ENCODE peak calls at places on chromosomes 5 and 9, in seven cellular contexts. C is HCT116, A is H1, G is astrocyte, K is HepG2, O is GM23338, P is PC-3. U is an unnamed sample.

GRCh38 chr5:143405063-143405746 is 1.7 kb upstream of the NR3C1 start:
- DNase-seq in C (no peak), A (no peak), G (peak; percentile 65), K (peak; percentile 59), O (peak; percentile 86), P (peak; percentile 56), U (peak; percentile 85)

GRCh38 chr5:119864286-119864685 is 234.9 kb downstream of the FAM170A start:
- DNase-seq in C (no peak), A (no peak), G (no peak), K (no peak), O (no peak), P (no peak), U (no peak)

GRCh38 chr9:129558063-129558550 is 62.8 kb downstream of the C9orf50 start:
- DNase-seq in C (no peak), A (no peak), G (no peak), K (no peak), O (peak; percentile 39), P (no peak), U (no peak)

GRCh38 chr5:56801256-56801655 is 14.1 kb upstream of the MAP3K1 start:
- DNase-seq in C (no peak), A (no peak), G (no peak), K (no peak), O (no peak), P (no peak), U (no peak)

GRCh38 chr9:15373881-15374280 is 48.8 kb upstream of the SNAPC3 start:
- DNase-seq in C (no peak), A (no peak), G (peak; percentile 32), K (no peak), O (no peak), P (no peak), U (no peak)

GRCh38 chr5:59178482-59178881 is 595.6 kb downstream of the RAB3C start:
- DNase-seq in C (no peak), A (no peak), G (no peak), K (no peak), O (no peak), P (no peak), U (peak; percentile 59)

GRCh38 chr9:98380065-98380681 is 124.7 kb upstream of the TBC1D2 start:
- DNase-seq in C (no peak), A (peak; percentile 7), G (peak; percentile 38), K (no peak), O (peak; percentile 68), P (peak; percentile 11), U (no peak)

GRCh38 chr5:78727786-78728761 is 79.5 kb upstream of the LHFPL2 start:
- DNase-seq in C (no peak), A (no peak), G (no peak), K (peak; percentile 93), O (no peak), P (no peak), U (peak; percentile 74)

GRCh38 chr5:127031147-127031862 is 947 bp upstream of the MARCHF3 start:
- DNase-seq in C (no peak), A (no peak), G (no peak), K (no peak), O (peak; percentile 62), P (no peak), U (peak; percentile 60)

GRCh38 chr5:127863161-127863560 is 160.0 kb downstream of the CCDC192 start:
- DNase-seq in C (no peak), A (no peak), G (no peak), K (no peak), O (no peak), P (peak; percentile 66), U (no peak)

GRCh38 chr9:127580879-127581278 is 31.2 kb upstream of the STXBP1 start:
- DNase-seq in C (no peak), A (no peak), G (no peak), K (no peak), O (no peak), P (no peak), U (no peak)

GRCh38 chr9:135487281-135488012 is 7.9 kb downstream of the PPP1R26 start:
- DNase-seq in C (no peak), A (no peak), G (no peak), K (no peak), O (no peak), P (no peak), U (no peak)

GRCh38 chr5:72525816-72526215 is 18.6 kb upstream of the ZNF366 start:
- DNase-seq in C (no peak), A (no peak), G (no peak), K (no peak), O (no peak), P (peak; percentile 56), U (no peak)

GRCh38 chr9:132832171-132832570 is 45.9 kb downstream of the AK8 start:
- DNase-seq in C (no peak), A (no peak), G (no peak), K (no peak), O (no peak), P (no peak), U (no peak)

GRCh38 chr5:80757290-80757689 is 102.5 kb upstream of the DHFR start:
- DNase-seq in C (no peak), A (no peak), G (no peak), K (no peak), O (no peak), P (no peak), U (no peak)

GRCh38 chr9:89362647-89363310 is 44.5 kb downstream of the SECISBP2 start:
- DNase-seq in C (no peak), A (no peak), G (no peak), K (no peak), O (no peak), P (no peak), U (no peak)

GRCh38 chr5:171307843-171308452 is 1.1 kb upstream of the TLX3 start:
- DNase-seq in C (no peak), A (no peak), G (no peak), K (no peak), O (no peak), P (no peak), U (no peak)

GRCh38 chr5:171306785-171307591 is 2.1 kb upstream of the TLX3 start:
- DNase-seq in C (no peak), A (no peak), G (no peak), K (no peak), O (peak; percentile 80), P (no peak), U (no peak)

GRCh38 chr5:171309276-171309525 is 153 bp downstream of the TLX3 start:
- DNase-seq in C (no peak), A (no peak), G (no peak), K (no peak), O (no peak), P (no peak), U (no peak)

GRCh38 chr5:171308453-171309275 is at the start of gene TLX3:
- DNase-seq in C (peak; percentile 87), A (peak; percentile 73), G (no peak), K (no peak), O (peak; percentile 96), P (no peak), U (no peak)

GRCh38 chr5:171306141-171306540 is 2.9 kb upstream of the TLX3 start:
- DNase-seq in C (no peak), A (no peak), G (no peak), K (no peak), O (no peak), P (no peak), U (no peak)
- TF ChIP-seq EZH2 in C (no peak), A (no peak), G (no peak), K (no peak), O (no peak), P (no peak), U (no peak)

DNA sequence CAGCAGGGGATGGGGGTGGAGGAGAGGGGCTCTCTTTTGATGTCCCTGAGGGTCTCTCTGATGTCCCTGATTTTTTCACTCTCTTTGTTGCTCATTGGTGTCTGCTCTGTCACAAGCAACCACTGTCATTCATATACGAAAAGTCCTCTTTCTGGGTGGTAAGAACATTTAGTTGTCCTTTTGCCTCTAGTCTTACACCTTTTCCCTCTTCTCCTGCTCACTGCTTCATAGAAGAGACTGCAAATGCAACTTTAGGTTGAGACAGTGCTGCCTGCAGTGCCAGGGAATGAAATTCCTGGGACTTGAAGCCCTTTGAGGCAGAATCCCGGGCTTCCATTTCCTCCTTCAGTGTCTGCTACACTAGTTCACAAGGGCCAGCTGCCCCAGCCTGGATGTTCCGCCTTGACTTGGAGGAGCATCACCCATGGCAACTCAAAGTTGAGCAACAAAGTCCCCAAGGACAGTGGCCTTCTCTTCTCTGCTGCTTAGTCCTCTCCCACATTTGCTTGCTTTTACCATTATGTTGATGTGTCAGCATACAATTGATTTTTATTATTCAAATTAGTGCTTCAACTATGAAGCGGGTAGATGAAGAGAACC is 94.7 kb upstream of the RUSC2 start:
- DNase-seq in C (no peak), A (no peak), G (no peak), K (no peak), O (no peak), P (no peak), U (no peak)
- H3K36me3 ChIP-seq in C (no peaks in the 10 kb centered on the region), A (peaks cover 16% of the 10 kb centered on the region), G (peaks cover 2% of the 10 kb centered on the region), K (peaks cover 16% of the 10 kb centered on the region), O (no peaks in the 10 kb centered on the region), P (no peaks in the 10 kb centered on the region), U (no peaks in the 10 kb centered on the region)

DNA sequence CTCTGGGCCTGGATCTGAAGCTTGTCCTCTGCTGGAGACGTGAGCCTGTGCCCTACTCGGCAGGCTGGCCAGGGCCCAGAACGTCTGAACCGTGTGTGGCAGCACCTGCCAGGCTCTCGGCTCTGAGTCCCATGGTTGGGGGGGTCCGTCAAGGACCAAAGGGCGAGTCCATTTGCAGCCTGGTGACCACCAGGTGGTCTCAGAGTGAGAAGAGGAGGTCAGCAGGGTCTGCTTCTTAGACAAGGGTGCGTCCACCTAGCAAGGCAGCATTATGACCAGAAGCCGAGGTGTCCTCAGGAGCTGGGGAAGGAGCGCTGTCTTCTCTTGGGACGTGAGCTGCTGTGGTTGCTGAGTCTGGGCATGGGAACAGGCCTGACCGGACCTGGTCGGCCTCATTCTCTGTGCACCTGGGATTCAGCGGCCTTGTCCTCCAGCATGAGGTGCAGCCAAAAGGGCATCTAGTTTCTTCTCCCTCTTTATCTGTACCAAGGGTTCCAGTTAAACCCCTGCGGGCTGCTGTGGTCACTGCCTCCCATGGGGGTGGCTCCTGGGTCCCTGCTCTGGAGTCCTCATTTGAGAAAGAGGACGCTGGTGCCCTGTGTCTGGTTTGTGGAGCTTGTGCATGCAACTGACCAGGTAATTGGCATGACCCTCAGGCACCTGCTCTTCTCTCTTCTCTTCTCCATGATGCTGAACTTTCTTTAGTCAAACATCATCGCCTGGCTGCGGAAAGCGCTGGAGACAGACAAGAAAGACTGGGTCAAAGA is 14.4 kb downstream of the EXOC3 start:
- DNase-seq in C (no peak), A (no peak), G (no peak), K (no peak), O (no peak), P (no peak), U (no peak)
- H4K20me1 ChIP-seq in C (no peaks in the 10 kb centered on the region), A (peaks cover 3% of the 10 kb centered on the region), G (peaks cover 23% of the 10 kb centered on the region), K (peaks cover 3% of the 10 kb centered on the region), O (no peaks in the 10 kb centered on the region), P (no peaks in the 10 kb centered on the region), U (no peaks in the 10 kb centered on the region)

DNA sequence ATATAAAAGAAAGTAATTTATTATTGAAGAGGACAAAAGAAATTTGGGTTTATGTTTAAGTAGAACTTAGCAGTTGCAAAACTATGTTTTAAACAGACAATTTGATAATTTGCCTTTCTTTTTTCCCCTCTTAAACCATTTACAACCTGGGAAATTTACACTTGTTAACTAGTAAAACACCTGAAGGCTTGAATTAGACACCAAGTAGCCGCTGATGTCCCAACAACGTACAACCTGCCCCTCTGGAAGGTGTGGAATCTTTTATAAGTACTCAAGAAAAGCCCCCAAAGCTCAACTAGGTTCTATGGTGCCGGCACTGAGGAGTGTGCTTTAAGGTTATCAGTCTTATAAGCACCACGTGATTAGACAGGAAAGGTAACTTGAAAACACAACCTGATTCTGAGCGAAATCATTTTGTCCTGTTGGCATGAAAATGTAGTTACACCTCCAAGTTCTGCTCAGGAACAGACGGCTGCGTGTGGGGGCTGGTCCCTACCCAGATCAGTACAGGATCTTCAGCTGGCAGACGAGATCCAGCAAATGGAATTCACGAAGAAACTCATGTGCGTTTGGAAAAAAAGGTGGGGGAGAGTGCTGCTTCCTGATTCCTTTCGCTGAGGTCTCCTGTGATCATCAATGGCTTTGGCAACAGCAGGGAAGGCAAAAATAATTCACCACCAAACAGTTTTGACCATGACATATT is 195.6 kb downstream of the MEF2C start:
- DNase-seq in C (no peak), A (no peak), G (no peak), K (no peak), O (peak; percentile 34), P (no peak), U (no peak)
- TF ChIP-seq EZH2 in C (no peak), A (peak; percentile 7), G (no peak), K (no peak), O (peak; percentile 64), P (no peak), U (no peak)